ENCODE peak calls at places on chromosome 2, in six cellular contexts. One of them, this sample, is unnamed.

GRCh38 chr2:26978061-26978596 is 7.7 kb downstream of the MAPRE3 start:
- DNase-seq in ACHN: no peak
- DNase-seq in NCI-H1105: peak
- DNase-seq in stimulated activated CD4-positive, alpha-beta T cell treated with anti-CD3 and anti-CD28 coated beads, Interleukin-12 subunit alpha, Interleukin-12 subunit beta, amount 100 ng/mL, for 4 hours: no peak
- DNase-seq in sciatic nerve: no peak
- DNase-seq in GM13976: no peak
- DNase-seq in this sample: no peak

GRCh38 chr2:203225423-203226039 is 13.3 kb upstream of the CYP20A1 start:
- DNase-seq in ACHN: peak
- DNase-seq in NCI-H1105: no peak
- DNase-seq in stimulated activated CD4-positive, alpha-beta T cell treated with anti-CD3 and anti-CD28 coated beads, Interleukin-12 subunit alpha, Interleukin-12 subunit beta, amount 100 ng/mL, for 4 hours: peak
- DNase-seq in sciatic nerve: no peak
- DNase-seq in GM13976: no peak
- DNase-seq in this sample: no peak

GRCh38 chr2:96533292-96534073 is 3.1 kb upstream of the ARID5A start:
- DNase-seq in ACHN: no peak
- DNase-seq in NCI-H1105: no peak
- DNase-seq in stimulated activated CD4-positive, alpha-beta T cell treated with anti-CD3 and anti-CD28 coated beads, Interleukin-12 subunit alpha, Interleukin-12 subunit beta, amount 100 ng/mL, for 4 hours: no peak
- DNase-seq in sciatic nerve: peak
- DNase-seq in GM13976: no peak
- DNase-seq in this sample: no peak

GRCh38 chr2:150681120-150681796 is 193.8 kb upstream of the RND3 start:
- DNase-seq in ACHN: peak
- DNase-seq in NCI-H1105: no peak
- DNase-seq in stimulated activated CD4-positive, alpha-beta T cell treated with anti-CD3 and anti-CD28 coated beads, Interleukin-12 subunit alpha, Interleukin-12 subunit beta, amount 100 ng/mL, for 4 hours: no peak
- DNase-seq in sciatic nerve: no peak
- DNase-seq in GM13976: no peak
- DNase-seq in this sample: no peak

GRCh38 chr2:20313659-20314058 is 37.0 kb downstream of the PUM2 start:
- DNase-seq in ACHN: no peak
- DNase-seq in NCI-H1105: no peak
- DNase-seq in stimulated activated CD4-positive, alpha-beta T cell treated with anti-CD3 and anti-CD28 coated beads, Interleukin-12 subunit alpha, Interleukin-12 subunit beta, amount 100 ng/mL, for 4 hours: no peak
- DNase-seq in sciatic nerve: no peak
- DNase-seq in GM13976: no peak
- DNase-seq in this sample: no peak

GRCh38 chr2:222989431-222989830 is 62.6 kb upstream of the KCNE4 start:
- DNase-seq in ACHN: no peak
- DNase-seq in NCI-H1105: no peak
- DNase-seq in stimulated activated CD4-positive, alpha-beta T cell treated with anti-CD3 and anti-CD28 coated beads, Interleukin-12 subunit alpha, Interleukin-12 subunit beta, amount 100 ng/mL, for 4 hours: no peak
- DNase-seq in sciatic nerve: no peak
- DNase-seq in GM13976: no peak
- DNase-seq in this sample: no peak

GRCh38 chr2:240591226-240591625 is 4.7 kb downstream of the CAPN10 start:
- DNase-seq in ACHN: no peak
- DNase-seq in NCI-H1105: no peak
- DNase-seq in stimulated activated CD4-positive, alpha-beta T cell treated with anti-CD3 and anti-CD28 coated beads, Interleukin-12 subunit alpha, Interleukin-12 subunit beta, amount 100 ng/mL, for 4 hours: no peak
- DNase-seq in sciatic nerve: peak
- DNase-seq in GM13976: no peak
- DNase-seq in this sample: no peak

GRCh38 chr2:145380436-145381017 is 860.6 kb upstream of the ZEB2 start:
- DNase-seq in ACHN: peak
- DNase-seq in NCI-H1105: no peak
- DNase-seq in stimulated activated CD4-positive, alpha-beta T cell treated with anti-CD3 and anti-CD28 coated beads, Interleukin-12 subunit alpha, Interleukin-12 subunit beta, amount 100 ng/mL, for 4 hours: no peak
- DNase-seq in sciatic nerve: no peak
- DNase-seq in GM13976: no peak
- DNase-seq in this sample: no peak

This sample was measured in NCI-H526 treated with DMSO at 0.1 percent for 48 hours.